ENCODE peak calls at places on chromosome 18, in ten cellular contexts. U is Kasumi-1, W is breast epithelium, F is hippocampal formation, L is NCI-H345, P is A549, K is NCI-H1105, Z is Peyer's patch, S is lower lobe of right lung, T is brain microvascular endothelial cell. Q is an unnamed sample.

GRCh38 chr18:45109271-45109670 is 428.6 kb downstream of the SETBP1 start:
- DNase-seq in U (no peak), W (no peak), F (no peak), L (no peak), P (no peak), K (no peak), Z (no peak), S (no peak), T (no peak), Q (no peak)

GRCh38 chr18:9720327-9720726 is 12.2 kb downstream of the RAB31 start:
- DNase-seq in U (no peak), W (no peak), F (no peak), L (no peak), P (no peak), K (no peak), Z (no peak), S (no peak), T (no peak), Q (no peak)

GRCh38 chr18:32582455-32582854 is 111.8 kb upstream of the GAREM1 start:
- DNase-seq in U (no peak), W (no peak), F (no peak), L (no peak), P (no peak), K (no peak), Z (no peak), S (no peak), T (no peak), Q (no peak)

GRCh38 chr18:59846814-59847490 is 52.8 kb upstream of the PMAIP1 start:
- DNase-seq in U (no peak), W (no peak), F (no peak), L (no peak), P (no peak), K (no peak), Z (peak; percentile 50), S (no peak), T (peak; percentile 36), Q (no peak)

GRCh38 chr18:58785171-58785805 is 79.4 kb upstream of the ZNF532 start:
- DNase-seq in U (no peak), W (peak; percentile 61), F (no peak), L (no peak), P (peak; percentile 61), K (no peak), Z (no peak), S (no peak), T (peak; percentile 73), Q (no peak)

GRCh38 chr18:13266208-13267100 is 47.9 kb downstream of the LDLRAD4 start:
- DNase-seq in U (no peak), W (peak; percentile 60), F (no peak), L (no peak), P (no peak), K (no peak), Z (no peak), S (peak; percentile 68), T (no peak), Q (no peak)

GRCh38 chr18:76493213-76494107 is 1.6 kb downstream of the ZNF516 start:
- DNase-seq in U (peak; percentile 80), W (no peak), F (peak; percentile 75), L (peak; percentile 81), P (peak; percentile 54), K (peak; percentile 16), Z (no peak), S (no peak), T (peak; percentile 40), Q (peak; percentile 68)

GRCh38 chr18:67217551-67218166 is 298.9 kb downstream of the DSEL start:
- DNase-seq in U (peak; percentile 77), W (no peak), F (peak; percentile 33), L (peak; percentile 53), P (peak; percentile 1), K (peak; percentile 37), Z (peak; percentile 34), S (no peak), T (peak; percentile 65), Q (peak; percentile 45)

GRCh38 chr18:3051718-3052410 is 38.9 kb upstream of the LPIN2 start:
- DNase-seq in U (no peak), W (no peak), F (no peak), L (peak; percentile 46), P (peak; percentile 23), K (no peak), Z (no peak), S (no peak), T (no peak), Q (no peak)

GRCh38 chr18:76621782-76622495 is 126.9 kb upstream of the ZNF516 start:
- DNase-seq in U (no peak), W (no peak), F (no peak), L (peak; percentile 32), P (no peak), K (peak; percentile 2), Z (no peak), S (no peak), T (peak; percentile 32), Q (peak; percentile 34)

GRCh38 chr18:51513525-51513924 is 316.0 kb upstream of the MEX3C start:
- DNase-seq in U (no peak), W (no peak), F (no peak), L (no peak), P (no peak), K (no peak), Z (no peak), S (no peak), T (no peak), Q (no peak)

GRCh38 chr18:23452728-23453656 is at the start of gene RIOK3:
- DNase-seq in U (peak; percentile 97), W (peak; percentile 99), F (peak; percentile 98), L (peak; percentile 95), P (peak; percentile 87), K (peak; percentile 96), Z (peak; percentile 94), S (peak; percentile 99), T (peak; percentile 94), Q (peak; percentile 96)

GRCh38 chr18:13518382-13518781 is 208.0 kb downstream of the FAM210A start:
- DNase-seq in U (no peak), W (no peak), F (no peak), L (no peak), P (no peak), K (no peak), Z (no peak), S (no peak), T (no peak), Q (no peak)

GRCh38 chr18:11570073-11570588 is 39.3 kb upstream of the SLC35G4 start:
- DNase-seq in U (no peak), W (no peak), F (no peak), L (no peak), P (no peak), K (no peak), Z (no peak), S (no peak), T (no peak), Q (no peak)

GRCh38 chr18:31603335-31603734 is 11.7 kb downstream of the TTR start:
- DNase-seq in U (no peak), W (no peak), F (no peak), L (no peak), P (no peak), K (no peak), Z (no peak), S (no peak), T (no peak), Q (no peak)

GRCh38 chr18:25164211-25164836 is 187.6 kb downstream of the ZNF521 start:
- DNase-seq in U (no peak), W (no peak), F (no peak), L (no peak), P (no peak), K (no peak), Z (no peak), S (no peak), T (no peak), Q (no peak)

GRCh38 chr18:666177-666576 is 8.7 kb downstream of the TYMS start:
- DNase-seq in U (peak; percentile 23), W (no peak), F (no peak), L (no peak), P (no peak), K (no peak), Z (no peak), S (no peak), T (no peak), Q (no peak)

GRCh38 chr18:47595816-47596501 is 334.5 kb downstream of the SMAD2 start:
- DNase-seq in U (no peak), W (no peak), F (no peak), L (peak; percentile 7), P (peak; percentile 13), K (peak; percentile 42), Z (peak; percentile 24), S (no peak), T (no peak), Q (peak; percentile 61)

GRCh38 chr18:2168022-2168421 is 403.3 kb downstream of the METTL4 start:
- DNase-seq in U (no peak), W (no peak), F (no peak), L (no peak), P (no peak), K (no peak), Z (no peak), S (no peak), T (no peak), Q (no peak)

GRCh38 chr18:77103181-77103875 is 29.3 kb downstream of the MBP start:
- DNase-seq in U (no peak), W (no peak), F (no peak), L (no peak), P (no peak), K (no peak), Z (no peak), S (no peak), T (peak; percentile 72), Q (no peak)

GRCh38 chr18:59990121-59990818 is 90.5 kb downstream of the PMAIP1 start:
- DNase-seq in U (no peak), W (no peak), F (no peak), L (no peak), P (no peak), K (no peak), Z (no peak), S (no peak), T (no peak), Q (no peak)

GRCh38 chr18:26617151-26617554 is 68.8 kb upstream of the KCTD1 start:
- DNase-seq in U (no peak), W (no peak), F (no peak), L (no peak), P (peak; percentile 64), K (no peak), Z (no peak), S (no peak), T (peak; percentile 98), Q (no peak)

GRCh38 chr18:48848641-48849143 is 102.1 kb downstream of the SMAD7 start:
- DNase-seq in U (no peak), W (no peak), F (no peak), L (peak; percentile 12), P (no peak), K (no peak), Z (no peak), S (no peak), T (no peak), Q (peak; percentile 64)

GRCh38 chr18:44643004-44643403 is 37.7 kb upstream of the SETBP1 start:
- DNase-seq in U (no peak), W (no peak), F (no peak), L (no peak), P (no peak), K (no peak), Z (no peak), S (no peak), T (no peak), Q (no peak)

GRCh38 chr18:23627325-23627724 is 35.4 kb downstream of the ANKRD29 start:
- DNase-seq in U (no peak), W (no peak), F (no peak), L (no peak), P (peak; percentile 49), K (no peak), Z (no peak), S (no peak), T (peak; percentile 88), Q (no peak)

GRCh38 chr18:21004721-21005120 is 106.9 kb downstream of the ROCK1 start:
- DNase-seq in U (peak; percentile 25), W (no peak), F (no peak), L (no peak), P (no peak), K (no peak), Z (no peak), S (no peak), T (peak; percentile 89), Q (no peak)

GRCh38 chr18:23259701-23260661 is 124.7 kb downstream of the CABLES1 start:
- DNase-seq in U (peak; percentile 98), W (peak; percentile 88), F (peak; percentile 29), L (peak; percentile 93), P (no peak), K (peak; percentile 94), Z (peak; percentile 44), S (peak; percentile 92), T (peak; percentile 75), Q (no peak)